ENCODE peak calls at places on chromosome 13, in nine cellular contexts. One of them, this sample, is unnamed.

GRCh38 chr13:49635599-49636433 is 7.5 kb downstream of the ARL11 start:
- DNase-seq in non-pigmented ciliary epithelial cell: no peak
- DNase-seq in fibroblast of pulmonary artery: peak
- DNase-seq in globus pallidus: no peak
- DNase-seq in GM13977: no peak
- DNase-seq in iris pigment epithelial cell: peak
- DNase-seq in NCI-H446: no peak
- DNase-seq in germinal center: no peak
- DNase-seq in IMR-90: peak
- DNase-seq in this sample: no peak

GRCh38 chr13:50230365-50230978 is 215.2 kb downstream of the KCNRG start:
- DNase-seq in non-pigmented ciliary epithelial cell: peak
- DNase-seq in fibroblast of pulmonary artery: peak
- DNase-seq in globus pallidus: no peak
- DNase-seq in GM13977: no peak
- DNase-seq in iris pigment epithelial cell: peak
- DNase-seq in NCI-H446: no peak
- DNase-seq in germinal center: no peak
- DNase-seq in IMR-90: peak
- DNase-seq in this sample: no peak

GRCh38 chr13:99796175-99796819 is 175.3 kb downstream of the ZIC5 start:
- DNase-seq in non-pigmented ciliary epithelial cell: peak
- DNase-seq in fibroblast of pulmonary artery: peak
- DNase-seq in globus pallidus: no peak
- DNase-seq in GM13977: no peak
- DNase-seq in iris pigment epithelial cell: peak
- DNase-seq in NCI-H446: no peak
- DNase-seq in germinal center: no peak
- DNase-seq in IMR-90: peak
- DNase-seq in this sample: peak

GRCh38 chr13:114049626-114050101 is 75.8 kb upstream of the C13orf46 start:
- DNase-seq in non-pigmented ciliary epithelial cell: no peak
- DNase-seq in fibroblast of pulmonary artery: no peak
- DNase-seq in globus pallidus: no peak
- DNase-seq in GM13977: no peak
- DNase-seq in iris pigment epithelial cell: no peak
- DNase-seq in NCI-H446: no peak
- DNase-seq in germinal center: no peak
- DNase-seq in IMR-90: no peak
- DNase-seq in this sample: no peak

GRCh38 chr13:98910501-98910951 is 67.3 kb downstream of the DOCK9 start:
- DNase-seq in non-pigmented ciliary epithelial cell: peak
- DNase-seq in fibroblast of pulmonary artery: peak
- DNase-seq in globus pallidus: no peak
- DNase-seq in GM13977: no peak
- DNase-seq in iris pigment epithelial cell: peak
- DNase-seq in NCI-H446: no peak
- DNase-seq in germinal center: no peak
- DNase-seq in IMR-90: peak
- DNase-seq in this sample: peak

GRCh38 chr13:97944396-97945029 is 9.0 kb upstream of the IPO5 start:
- DNase-seq in non-pigmented ciliary epithelial cell: no peak
- DNase-seq in fibroblast of pulmonary artery: peak
- DNase-seq in globus pallidus: no peak
- DNase-seq in GM13977: no peak
- DNase-seq in iris pigment epithelial cell: peak
- DNase-seq in NCI-H446: no peak
- DNase-seq in germinal center: no peak
- DNase-seq in IMR-90: peak
- DNase-seq in this sample: peak

GRCh38 chr13:113588394-113589111 is 4.0 kb downstream of the TFDP1 start:
- DNase-seq in non-pigmented ciliary epithelial cell: no peak
- DNase-seq in fibroblast of pulmonary artery: no peak
- DNase-seq in globus pallidus: no peak
- DNase-seq in GM13977: no peak
- DNase-seq in iris pigment epithelial cell: no peak
- DNase-seq in NCI-H446: no peak
- DNase-seq in germinal center: no peak
- DNase-seq in IMR-90: no peak
- DNase-seq in this sample: no peak

GRCh38 chr13:48562296-48563066 is 29.6 kb upstream of the RCBTB2 start:
- DNase-seq in non-pigmented ciliary epithelial cell: no peak
- DNase-seq in fibroblast of pulmonary artery: no peak
- DNase-seq in globus pallidus: no peak
- DNase-seq in GM13977: peak
- DNase-seq in iris pigment epithelial cell: no peak
- DNase-seq in NCI-H446: no peak
- DNase-seq in germinal center: peak
- DNase-seq in IMR-90: no peak
- DNase-seq in this sample: no peak

GRCh38 chr13:42654760-42655159 is 80.8 kb downstream of the TNFSF11 start:
- DNase-seq in non-pigmented ciliary epithelial cell: no peak
- DNase-seq in fibroblast of pulmonary artery: peak
- DNase-seq in globus pallidus: no peak
- DNase-seq in GM13977: no peak
- DNase-seq in iris pigment epithelial cell: peak
- DNase-seq in NCI-H446: no peak
- DNase-seq in germinal center: no peak
- DNase-seq in IMR-90: no peak
- DNase-seq in this sample: no peak

GRCh38 chr13:99000137-99000536 is 22.3 kb upstream of the DOCK9 start:
- DNase-seq in non-pigmented ciliary epithelial cell: no peak
- DNase-seq in fibroblast of pulmonary artery: no peak
- DNase-seq in globus pallidus: no peak
- DNase-seq in GM13977: no peak
- DNase-seq in iris pigment epithelial cell: no peak
- DNase-seq in NCI-H446: no peak
- DNase-seq in germinal center: no peak
- DNase-seq in IMR-90: no peak
- DNase-seq in this sample: no peak

GRCh38 chr13:40981949-40982348 is 37.2 kb downstream of the ELF1 start:
- DNase-seq in non-pigmented ciliary epithelial cell: no peak
- DNase-seq in fibroblast of pulmonary artery: no peak
- DNase-seq in globus pallidus: no peak
- DNase-seq in GM13977: no peak
- DNase-seq in iris pigment epithelial cell: no peak
- DNase-seq in NCI-H446: no peak
- DNase-seq in germinal center: no peak
- DNase-seq in IMR-90: no peak
- DNase-seq in this sample: no peak

GRCh38 chr13:59144700-59145099 is 1019.0 kb downstream of the DIAPH3 start:
- DNase-seq in non-pigmented ciliary epithelial cell: no peak
- DNase-seq in fibroblast of pulmonary artery: peak
- DNase-seq in globus pallidus: no peak
- DNase-seq in GM13977: no peak
- DNase-seq in iris pigment epithelial cell: peak
- DNase-seq in NCI-H446: no peak
- DNase-seq in germinal center: no peak
- DNase-seq in IMR-90: no peak
- DNase-seq in this sample: no peak

GRCh38 chr13:41722684-41723083 is 238.2 kb downstream of the VWA8 start:
- DNase-seq in non-pigmented ciliary epithelial cell: no peak
- DNase-seq in fibroblast of pulmonary artery: no peak
- DNase-seq in globus pallidus: no peak
- DNase-seq in GM13977: no peak
- DNase-seq in iris pigment epithelial cell: no peak
- DNase-seq in NCI-H446: no peak
- DNase-seq in germinal center: no peak
- DNase-seq in IMR-90: no peak
- DNase-seq in this sample: no peak

GRCh38 chr13:44576396-44577235 is 486 bp upstream of the TSC22D1 start:
- DNase-seq in non-pigmented ciliary epithelial cell: no peak
- DNase-seq in fibroblast of pulmonary artery: peak
- DNase-seq in globus pallidus: no peak
- DNase-seq in GM13977: peak
- DNase-seq in iris pigment epithelial cell: no peak
- DNase-seq in NCI-H446: no peak
- DNase-seq in germinal center: peak
- DNase-seq in IMR-90: no peak
- DNase-seq in this sample: no peak

GRCh38 chr13:73074101-73074500 is 15.3 kb downstream of the KLF5 start:
- DNase-seq in non-pigmented ciliary epithelial cell: no peak
- DNase-seq in fibroblast of pulmonary artery: peak
- DNase-seq in globus pallidus: no peak
- DNase-seq in GM13977: no peak
- DNase-seq in iris pigment epithelial cell: peak
- DNase-seq in NCI-H446: no peak
- DNase-seq in germinal center: no peak
- DNase-seq in IMR-90: peak
- DNase-seq in this sample: no peak

GRCh38 chr13:33263484-33263883 is 22.1 kb downstream of the STARD13 start:
- DNase-seq in non-pigmented ciliary epithelial cell: no peak
- DNase-seq in fibroblast of pulmonary artery: no peak
- DNase-seq in globus pallidus: peak
- DNase-seq in GM13977: no peak
- DNase-seq in iris pigment epithelial cell: no peak
- DNase-seq in NCI-H446: no peak
- DNase-seq in germinal center: no peak
- DNase-seq in IMR-90: no peak
- DNase-seq in this sample: no peak

GRCh38 chr13:79966502-79966901 is 374.4 kb downstream of the SPRY2 start:
- DNase-seq in non-pigmented ciliary epithelial cell: no peak
- DNase-seq in fibroblast of pulmonary artery: no peak
- DNase-seq in globus pallidus: no peak
- DNase-seq in GM13977: no peak
- DNase-seq in iris pigment epithelial cell: peak
- DNase-seq in NCI-H446: no peak
- DNase-seq in germinal center: no peak
- DNase-seq in IMR-90: no peak
- DNase-seq in this sample: no peak

GRCh38 chr13:102097708-102098107 is 304.1 kb downstream of the FGF14 start:
- DNase-seq in non-pigmented ciliary epithelial cell: no peak
- DNase-seq in fibroblast of pulmonary artery: no peak
- DNase-seq in globus pallidus: no peak
- DNase-seq in GM13977: no peak
- DNase-seq in iris pigment epithelial cell: no peak
- DNase-seq in NCI-H446: no peak
- DNase-seq in germinal center: no peak
- DNase-seq in IMR-90: no peak
- DNase-seq in this sample: no peak

GRCh38 chr13:94641432-94641941 is 39.8 kb downstream of the GPR180 start:
- DNase-seq in non-pigmented ciliary epithelial cell: peak
- DNase-seq in fibroblast of pulmonary artery: peak
- DNase-seq in globus pallidus: no peak
- DNase-seq in GM13977: no peak
- DNase-seq in iris pigment epithelial cell: peak
- DNase-seq in NCI-H446: no peak
- DNase-seq in germinal center: no peak
- DNase-seq in IMR-90: peak
- DNase-seq in this sample: peak

GRCh38 chr13:66805657-66806056 is 424.5 kb downstream of the PCDH9 start:
- DNase-seq in non-pigmented ciliary epithelial cell: peak
- DNase-seq in fibroblast of pulmonary artery: peak
- DNase-seq in globus pallidus: no peak
- DNase-seq in GM13977: no peak
- DNase-seq in iris pigment epithelial cell: peak
- DNase-seq in NCI-H446: peak
- DNase-seq in germinal center: no peak
- DNase-seq in IMR-90: peak
- DNase-seq in this sample: no peak

GRCh38 chr13:49563513-49563912 is 21.8 kb downstream of the RCBTB1 start:
- DNase-seq in non-pigmented ciliary epithelial cell: no peak
- DNase-seq in fibroblast of pulmonary artery: peak
- DNase-seq in globus pallidus: no peak
- DNase-seq in GM13977: no peak
- DNase-seq in iris pigment epithelial cell: peak
- DNase-seq in NCI-H446: no peak
- DNase-seq in germinal center: no peak
- DNase-seq in IMR-90: peak
- DNase-seq in this sample: peak

GRCh38 chr13:50831510-50831909 is 12.0 kb downstream of the DLEU7 start:
- DNase-seq in non-pigmented ciliary epithelial cell: no peak
- DNase-seq in fibroblast of pulmonary artery: no peak
- DNase-seq in globus pallidus: no peak
- DNase-seq in GM13977: no peak
- DNase-seq in iris pigment epithelial cell: no peak
- DNase-seq in NCI-H446: no peak
- DNase-seq in germinal center: no peak
- DNase-seq in IMR-90: no peak
- DNase-seq in this sample: no peak

GRCh38 chr13:35822666-35823065 is 308.5 kb downstream of the DCLK1 start:
- DNase-seq in non-pigmented ciliary epithelial cell: no peak
- DNase-seq in fibroblast of pulmonary artery: no peak
- DNase-seq in globus pallidus: no peak
- DNase-seq in GM13977: no peak
- DNase-seq in iris pigment epithelial cell: no peak
- DNase-seq in NCI-H446: no peak
- DNase-seq in germinal center: no peak
- DNase-seq in IMR-90: no peak
- DNase-seq in this sample: no peak

GRCh38 chr13:106473174-106473573 is 62.3 kb downstream of the EFNB2 start:
- DNase-seq in non-pigmented ciliary epithelial cell: no peak
- DNase-seq in fibroblast of pulmonary artery: no peak
- DNase-seq in globus pallidus: no peak
- DNase-seq in GM13977: no peak
- DNase-seq in iris pigment epithelial cell: no peak
- DNase-seq in NCI-H446: no peak
- DNase-seq in germinal center: no peak
- DNase-seq in IMR-90: no peak
- DNase-seq in this sample: no peak

GRCh38 chr13:41457589-41458186 is 338 bp downstream of the RGCC start:
- DNase-seq in non-pigmented ciliary epithelial cell: no peak
- DNase-seq in fibroblast of pulmonary artery: no peak
- DNase-seq in globus pallidus: no peak
- DNase-seq in GM13977: peak
- DNase-seq in iris pigment epithelial cell: peak
- DNase-seq in NCI-H446: no peak
- DNase-seq in germinal center: peak
- DNase-seq in IMR-90: no peak
- DNase-seq in this sample: no peak

GRCh38 chr13:57437587-57437986 is 194.0 kb upstream of the PCDH17 start:
- DNase-seq in non-pigmented ciliary epithelial cell: no peak
- DNase-seq in fibroblast of pulmonary artery: no peak
- DNase-seq in globus pallidus: no peak
- DNase-seq in GM13977: no peak
- DNase-seq in iris pigment epithelial cell: peak
- DNase-seq in NCI-H446: no peak
- DNase-seq in germinal center: no peak
- DNase-seq in IMR-90: no peak
- DNase-seq in this sample: no peak

GRCh38 chr13:74414458-74414857 is 280.3 kb upstream of the KLF12 start:
- DNase-seq in non-pigmented ciliary epithelial cell: no peak
- DNase-seq in fibroblast of pulmonary artery: no peak
- DNase-seq in globus pallidus: no peak
- DNase-seq in GM13977: no peak
- DNase-seq in iris pigment epithelial cell: no peak
- DNase-seq in NCI-H446: no peak
- DNase-seq in germinal center: no peak
- DNase-seq in IMR-90: no peak
- DNase-seq in this sample: no peak

GRCh38 chr13:113410472-113411201 is 42.7 kb downstream of the ADPRHL1 start:
- DNase-seq in non-pigmented ciliary epithelial cell: peak
- DNase-seq in fibroblast of pulmonary artery: peak
- DNase-seq in globus pallidus: no peak
- DNase-seq in GM13977: no peak
- DNase-seq in iris pigment epithelial cell: peak
- DNase-seq in NCI-H446: no peak
- DNase-seq in germinal center: no peak
- DNase-seq in IMR-90: peak
- DNase-seq in this sample: no peak

GRCh38 chr13:76225815-76226489 is 589.8 kb downstream of the LMO7 start:
- DNase-seq in non-pigmented ciliary epithelial cell: peak
- DNase-seq in fibroblast of pulmonary artery: peak
- DNase-seq in globus pallidus: peak
- DNase-seq in GM13977: no peak
- DNase-seq in iris pigment epithelial cell: peak
- DNase-seq in NCI-H446: no peak
- DNase-seq in germinal center: no peak
- DNase-seq in IMR-90: peak
- DNase-seq in this sample: no peak

GRCh38 chr13:107376393-107377085 is 808.6 kb upstream of the ARGLU1 start:
- DNase-seq in non-pigmented ciliary epithelial cell: no peak
- DNase-seq in fibroblast of pulmonary artery: no peak
- DNase-seq in globus pallidus: peak
- DNase-seq in GM13977: no peak
- DNase-seq in iris pigment epithelial cell: no peak
- DNase-seq in NCI-H446: peak
- DNase-seq in germinal center: no peak
- DNase-seq in IMR-90: peak
- DNase-seq in this sample: no peak

GRCh38 chr13:51286135-51287002 is 53.1 kb upstream of the SERPINE3 start:
- DNase-seq in non-pigmented ciliary epithelial cell: peak
- DNase-seq in fibroblast of pulmonary artery: peak
- DNase-seq in globus pallidus: peak
- DNase-seq in GM13977: peak
- DNase-seq in iris pigment epithelial cell: peak
- DNase-seq in NCI-H446: peak
- DNase-seq in germinal center: peak
- DNase-seq in IMR-90: peak
- DNase-seq in this sample: peak